ENCODE peak calls at places on chromosomes 2 and 18, in ten cellular contexts. One of them, this sample, is unnamed.
A peak's percentile ranks its signal among the peaks of the same experiment; 100 is the strongest.

GRCh38 chr2:11370377-11371098 is 26.1 kb upstream of the ROCK2 start:
- DNase-seq in lower lobe of right lung: peak; percentile 67
- DNase-seq in GM10248: no peak
- DNase-seq in GM23248: peak; percentile 46
- DNase-seq in lung: peak; percentile 48
- DNase-seq in kidney epithelial cell: no peak
- DNase-seq in stimulated activated CD8-positive, alpha-beta memory T cell treated with anti-CD3 and anti-CD28 coated beads, Interleukin-15, amount 100 ng/mL, for 24 hours: no peak
- DNase-seq in foreskin fibroblast: peak; percentile 39
- DNase-seq in activated naive CD8-positive, alpha-beta T cell treated with anti-CD3 and anti-CD28 coated beads, Interleukin-2, amount 50 U/mL, for 24 hours: no peak
- DNase-seq in stimulated activated CD4-positive, alpha-beta T cell treated with anti-CD3 and anti-CD28 coated beads, TNF-alpha, amount 100 ng/mL, for 1 hour: no peak
- DNase-seq in this sample: peak; percentile 83

GRCh38 chr2:20633794-20634259 is 17.1 kb downstream of the HS1BP3 start:
- DNase-seq in GM23248: no peak
- DNase-seq in activated naive CD8-positive, alpha-beta T cell treated with anti-CD3 and anti-CD28 coated beads, Interleukin-2, amount 50 U/mL, for 24 hours: no peak
- DNase-seq in foreskin fibroblast: no peak
- DNase-seq in stimulated activated CD4-positive, alpha-beta T cell treated with anti-CD3 and anti-CD28 coated beads, TNF-alpha, amount 100 ng/mL, for 1 hour: no peak
- DNase-seq in GM10248: peak; percentile 64
- DNase-seq in lung: peak; percentile 77
- DNase-seq in stimulated activated CD8-positive, alpha-beta memory T cell treated with anti-CD3 and anti-CD28 coated beads, Interleukin-15, amount 100 ng/mL, for 24 hours: no peak
- DNase-seq in lower lobe of right lung: peak; percentile 87
- DNase-seq in kidney epithelial cell: no peak
- DNase-seq in this sample: no peak

GRCh38 chr2:207887570-207887969 is 117.9 kb upstream of the FZD5 start:
- DNase-seq in kidney epithelial cell: no peak
- DNase-seq in lung: no peak
- DNase-seq in GM23248: no peak
- DNase-seq in activated naive CD8-positive, alpha-beta T cell treated with anti-CD3 and anti-CD28 coated beads, Interleukin-2, amount 50 U/mL, for 24 hours: no peak
- DNase-seq in GM10248: no peak
- DNase-seq in stimulated activated CD8-positive, alpha-beta memory T cell treated with anti-CD3 and anti-CD28 coated beads, Interleukin-15, amount 100 ng/mL, for 24 hours: no peak
- DNase-seq in foreskin fibroblast: no peak
- DNase-seq in lower lobe of right lung: no peak
- DNase-seq in stimulated activated CD4-positive, alpha-beta T cell treated with anti-CD3 and anti-CD28 coated beads, TNF-alpha, amount 100 ng/mL, for 1 hour: no peak
- DNase-seq in this sample: no peak

GRCh38 chr2:190119257-190119656 is 56.7 kb upstream of the MSTN start:
- DNase-seq in lower lobe of right lung: peak; percentile 44
- DNase-seq in kidney epithelial cell: no peak
- DNase-seq in GM10248: no peak
- DNase-seq in activated naive CD8-positive, alpha-beta T cell treated with anti-CD3 and anti-CD28 coated beads, Interleukin-2, amount 50 U/mL, for 24 hours: peak; percentile 16
- DNase-seq in foreskin fibroblast: no peak
- DNase-seq in stimulated activated CD8-positive, alpha-beta memory T cell treated with anti-CD3 and anti-CD28 coated beads, Interleukin-15, amount 100 ng/mL, for 24 hours: no peak
- DNase-seq in stimulated activated CD4-positive, alpha-beta T cell treated with anti-CD3 and anti-CD28 coated beads, TNF-alpha, amount 100 ng/mL, for 1 hour: no peak
- DNase-seq in lung: no peak
- DNase-seq in GM23248: peak; percentile 65
- DNase-seq in this sample: no peak

GRCh38 chr2:60958800-60959199 is 58.7 kb upstream of the PEX13 start:
- DNase-seq in GM23248: peak; percentile 68
- DNase-seq in activated naive CD8-positive, alpha-beta T cell treated with anti-CD3 and anti-CD28 coated beads, Interleukin-2, amount 50 U/mL, for 24 hours: no peak
- DNase-seq in stimulated activated CD8-positive, alpha-beta memory T cell treated with anti-CD3 and anti-CD28 coated beads, Interleukin-15, amount 100 ng/mL, for 24 hours: no peak
- DNase-seq in lower lobe of right lung: no peak
- DNase-seq in stimulated activated CD4-positive, alpha-beta T cell treated with anti-CD3 and anti-CD28 coated beads, TNF-alpha, amount 100 ng/mL, for 1 hour: no peak
- DNase-seq in kidney epithelial cell: peak; percentile 67
- DNase-seq in foreskin fibroblast: peak; percentile 72
- DNase-seq in GM10248: no peak
- DNase-seq in lung: no peak
- DNase-seq in this sample: peak; percentile 99

GRCh38 chr2:133739039-133739438 is 170.8 kb upstream of the NCKAP5 start:
- DNase-seq in stimulated activated CD8-positive, alpha-beta memory T cell treated with anti-CD3 and anti-CD28 coated beads, Interleukin-15, amount 100 ng/mL, for 24 hours: no peak
- DNase-seq in activated naive CD8-positive, alpha-beta T cell treated with anti-CD3 and anti-CD28 coated beads, Interleukin-2, amount 50 U/mL, for 24 hours: no peak
- DNase-seq in GM23248: no peak
- DNase-seq in kidney epithelial cell: no peak
- DNase-seq in lung: no peak
- DNase-seq in foreskin fibroblast: no peak
- DNase-seq in GM10248: no peak
- DNase-seq in lower lobe of right lung: no peak
- DNase-seq in stimulated activated CD4-positive, alpha-beta T cell treated with anti-CD3 and anti-CD28 coated beads, TNF-alpha, amount 100 ng/mL, for 1 hour: no peak
- DNase-seq in this sample: no peak

GRCh38 chr2:159912580-159912979 is 114.6 kb upstream of the CD302 start:
- DNase-seq in stimulated activated CD4-positive, alpha-beta T cell treated with anti-CD3 and anti-CD28 coated beads, TNF-alpha, amount 100 ng/mL, for 1 hour: no peak
- DNase-seq in lung: no peak
- DNase-seq in GM10248: no peak
- DNase-seq in lower lobe of right lung: no peak
- DNase-seq in activated naive CD8-positive, alpha-beta T cell treated with anti-CD3 and anti-CD28 coated beads, Interleukin-2, amount 50 U/mL, for 24 hours: no peak
- DNase-seq in kidney epithelial cell: no peak
- DNase-seq in GM23248: no peak
- DNase-seq in foreskin fibroblast: no peak
- DNase-seq in stimulated activated CD8-positive, alpha-beta memory T cell treated with anti-CD3 and anti-CD28 coated beads, Interleukin-15, amount 100 ng/mL, for 24 hours: no peak
- DNase-seq in this sample: no peak

GRCh38 chr2:130877258-130877657 is 40.5 kb downstream of the ARHGEF4 start:
- DNase-seq in kidney epithelial cell: no peak
- DNase-seq in activated naive CD8-positive, alpha-beta T cell treated with anti-CD3 and anti-CD28 coated beads, Interleukin-2, amount 50 U/mL, for 24 hours: no peak
- DNase-seq in GM10248: no peak
- DNase-seq in stimulated activated CD8-positive, alpha-beta memory T cell treated with anti-CD3 and anti-CD28 coated beads, Interleukin-15, amount 100 ng/mL, for 24 hours: no peak
- DNase-seq in GM23248: no peak
- DNase-seq in lung: no peak
- DNase-seq in lower lobe of right lung: no peak
- DNase-seq in stimulated activated CD4-positive, alpha-beta T cell treated with anti-CD3 and anti-CD28 coated beads, TNF-alpha, amount 100 ng/mL, for 1 hour: no peak
- DNase-seq in foreskin fibroblast: no peak
- DNase-seq in this sample: peak; percentile 89

GRCh38 chr2:157087373-157088005 is 170.0 kb upstream of the GALNT5 start:
- DNase-seq in stimulated activated CD4-positive, alpha-beta T cell treated with anti-CD3 and anti-CD28 coated beads, TNF-alpha, amount 100 ng/mL, for 1 hour: no peak
- DNase-seq in GM10248: no peak
- DNase-seq in kidney epithelial cell: no peak
- DNase-seq in lower lobe of right lung: peak; percentile 48
- DNase-seq in activated naive CD8-positive, alpha-beta T cell treated with anti-CD3 and anti-CD28 coated beads, Interleukin-2, amount 50 U/mL, for 24 hours: no peak
- DNase-seq in GM23248: peak; percentile 88
- DNase-seq in foreskin fibroblast: peak; percentile 85
- DNase-seq in stimulated activated CD8-positive, alpha-beta memory T cell treated with anti-CD3 and anti-CD28 coated beads, Interleukin-15, amount 100 ng/mL, for 24 hours: no peak
- DNase-seq in lung: no peak
- DNase-seq in this sample: no peak

GRCh38 chr18:9766076-9766481 is 58.0 kb downstream of the RAB31 start:
- DNase-seq in foreskin fibroblast: no peak
- DNase-seq in stimulated activated CD8-positive, alpha-beta memory T cell treated with anti-CD3 and anti-CD28 coated beads, Interleukin-15, amount 100 ng/mL, for 24 hours: no peak
- DNase-seq in kidney epithelial cell: no peak
- DNase-seq in GM10248: no peak
- DNase-seq in lower lobe of right lung: no peak
- DNase-seq in GM23248: no peak
- DNase-seq in stimulated activated CD4-positive, alpha-beta T cell treated with anti-CD3 and anti-CD28 coated beads, TNF-alpha, amount 100 ng/mL, for 1 hour: no peak
- DNase-seq in activated naive CD8-positive, alpha-beta T cell treated with anti-CD3 and anti-CD28 coated beads, Interleukin-2, amount 50 U/mL, for 24 hours: no peak
- DNase-seq in lung: no peak
- DNase-seq in this sample: no peak

GRCh38 chr2:218152777-218153176 is 14.0 kb downstream of the CXCR1 start:
- DNase-seq in activated naive CD8-positive, alpha-beta T cell treated with anti-CD3 and anti-CD28 coated beads, Interleukin-2, amount 50 U/mL, for 24 hours: no peak
- DNase-seq in kidney epithelial cell: no peak
- DNase-seq in foreskin fibroblast: no peak
- DNase-seq in stimulated activated CD4-positive, alpha-beta T cell treated with anti-CD3 and anti-CD28 coated beads, TNF-alpha, amount 100 ng/mL, for 1 hour: no peak
- DNase-seq in GM23248: no peak
- DNase-seq in GM10248: no peak
- DNase-seq in stimulated activated CD8-positive, alpha-beta memory T cell treated with anti-CD3 and anti-CD28 coated beads, Interleukin-15, amount 100 ng/mL, for 24 hours: no peak
- DNase-seq in lung: no peak
- DNase-seq in lower lobe of right lung: no peak
- DNase-seq in this sample: peak; percentile 90

GRCh38 chr2:1739961-1740713 is 4.2 kb downstream of the PXDN start:
- DNase-seq in stimulated activated CD8-positive, alpha-beta memory T cell treated with anti-CD3 and anti-CD28 coated beads, Interleukin-15, amount 100 ng/mL, for 24 hours: no peak
- DNase-seq in lower lobe of right lung: peak; percentile 25
- DNase-seq in activated naive CD8-positive, alpha-beta T cell treated with anti-CD3 and anti-CD28 coated beads, Interleukin-2, amount 50 U/mL, for 24 hours: no peak
- DNase-seq in foreskin fibroblast: no peak
- DNase-seq in stimulated activated CD4-positive, alpha-beta T cell treated with anti-CD3 and anti-CD28 coated beads, TNF-alpha, amount 100 ng/mL, for 1 hour: no peak
- DNase-seq in GM23248: no peak
- DNase-seq in lung: no peak
- DNase-seq in GM10248: no peak
- DNase-seq in kidney epithelial cell: no peak
- DNase-seq in this sample: no peak

GRCh38 chr2:212034841-212035585 is 503.6 kb downstream of the ERBB4 start:
- DNase-seq in activated naive CD8-positive, alpha-beta T cell treated with anti-CD3 and anti-CD28 coated beads, Interleukin-2, amount 50 U/mL, for 24 hours: no peak
- DNase-seq in foreskin fibroblast: no peak
- DNase-seq in lower lobe of right lung: no peak
- DNase-seq in GM23248: no peak
- DNase-seq in stimulated activated CD4-positive, alpha-beta T cell treated with anti-CD3 and anti-CD28 coated beads, TNF-alpha, amount 100 ng/mL, for 1 hour: no peak
- DNase-seq in GM10248: no peak
- DNase-seq in kidney epithelial cell: no peak
- DNase-seq in stimulated activated CD8-positive, alpha-beta memory T cell treated with anti-CD3 and anti-CD28 coated beads, Interleukin-15, amount 100 ng/mL, for 24 hours: no peak
- DNase-seq in lung: no peak
- DNase-seq in this sample: no peak

GRCh38 chr2:43410055-43410604 is 183.7 kb upstream of the ZFP36L2 start:
- DNase-seq in GM10248: no peak
- DNase-seq in stimulated activated CD4-positive, alpha-beta T cell treated with anti-CD3 and anti-CD28 coated beads, TNF-alpha, amount 100 ng/mL, for 1 hour: no peak
- DNase-seq in GM23248: no peak
- DNase-seq in lower lobe of right lung: no peak
- DNase-seq in stimulated activated CD8-positive, alpha-beta memory T cell treated with anti-CD3 and anti-CD28 coated beads, Interleukin-15, amount 100 ng/mL, for 24 hours: no peak
- DNase-seq in lung: no peak
- DNase-seq in foreskin fibroblast: no peak
- DNase-seq in activated naive CD8-positive, alpha-beta T cell treated with anti-CD3 and anti-CD28 coated beads, Interleukin-2, amount 50 U/mL, for 24 hours: no peak
- DNase-seq in kidney epithelial cell: no peak
- DNase-seq in this sample: no peak

GRCh38 chr2:37894601-37895000 is 30.5 kb upstream of the RMDN2 start:
- DNase-seq in stimulated activated CD8-positive, alpha-beta memory T cell treated with anti-CD3 and anti-CD28 coated beads, Interleukin-15, amount 100 ng/mL, for 24 hours: no peak
- DNase-seq in kidney epithelial cell: no peak
- DNase-seq in stimulated activated CD4-positive, alpha-beta T cell treated with anti-CD3 and anti-CD28 coated beads, TNF-alpha, amount 100 ng/mL, for 1 hour: no peak
- DNase-seq in GM23248: peak; percentile 65
- DNase-seq in activated naive CD8-positive, alpha-beta T cell treated with anti-CD3 and anti-CD28 coated beads, Interleukin-2, amount 50 U/mL, for 24 hours: no peak
- DNase-seq in foreskin fibroblast: no peak
- DNase-seq in lower lobe of right lung: no peak
- DNase-seq in lung: no peak
- DNase-seq in GM10248: no peak
- DNase-seq in this sample: no peak

GRCh38 chr18:60391571-60392226 is 19.1 kb upstream of the MC4R start:
- DNase-seq in GM10248: no peak
- DNase-seq in stimulated activated CD8-positive, alpha-beta memory T cell treated with anti-CD3 and anti-CD28 coated beads, Interleukin-15, amount 100 ng/mL, for 24 hours: no peak
- DNase-seq in activated naive CD8-positive, alpha-beta T cell treated with anti-CD3 and anti-CD28 coated beads, Interleukin-2, amount 50 U/mL, for 24 hours: no peak
- DNase-seq in lower lobe of right lung: no peak
- DNase-seq in stimulated activated CD4-positive, alpha-beta T cell treated with anti-CD3 and anti-CD28 coated beads, TNF-alpha, amount 100 ng/mL, for 1 hour: no peak
- DNase-seq in lung: no peak
- DNase-seq in GM23248: peak; percentile 74
- DNase-seq in foreskin fibroblast: peak; percentile 71
- DNase-seq in kidney epithelial cell: no peak
- DNase-seq in this sample: no peak

GRCh38 chr2:111148925-111149324 is 28.2 kb downstream of the BCL2L11 start:
- DNase-seq in GM23248: no peak
- DNase-seq in kidney epithelial cell: no peak
- DNase-seq in GM10248: no peak
- DNase-seq in activated naive CD8-positive, alpha-beta T cell treated with anti-CD3 and anti-CD28 coated beads, Interleukin-2, amount 50 U/mL, for 24 hours: no peak
- DNase-seq in stimulated activated CD8-positive, alpha-beta memory T cell treated with anti-CD3 and anti-CD28 coated beads, Interleukin-15, amount 100 ng/mL, for 24 hours: no peak
- DNase-seq in lower lobe of right lung: no peak
- DNase-seq in stimulated activated CD4-positive, alpha-beta T cell treated with anti-CD3 and anti-CD28 coated beads, TNF-alpha, amount 100 ng/mL, for 1 hour: no peak
- DNase-seq in foreskin fibroblast: no peak
- DNase-seq in lung: no peak
- DNase-seq in this sample: no peak

GRCh38 chr18:72672364-72673151 is 128.4 kb upstream of the CBLN2 start:
- DNase-seq in GM10248: peak; percentile 29
- DNase-seq in GM23248: peak; percentile 61
- DNase-seq in lower lobe of right lung: no peak
- DNase-seq in stimulated activated CD4-positive, alpha-beta T cell treated with anti-CD3 and anti-CD28 coated beads, TNF-alpha, amount 100 ng/mL, for 1 hour: no peak
- DNase-seq in kidney epithelial cell: no peak
- DNase-seq in foreskin fibroblast: peak; percentile 22
- DNase-seq in lung: no peak
- DNase-seq in activated naive CD8-positive, alpha-beta T cell treated with anti-CD3 and anti-CD28 coated beads, Interleukin-2, amount 50 U/mL, for 24 hours: peak; percentile 4
- DNase-seq in stimulated activated CD8-positive, alpha-beta memory T cell treated with anti-CD3 and anti-CD28 coated beads, Interleukin-15, amount 100 ng/mL, for 24 hours: no peak
- DNase-seq in this sample: peak; percentile 52

GRCh38 chr18:13366131-13366530 is 147.6 kb downstream of the LDLRAD4 start:
- DNase-seq in GM23248: no peak
- DNase-seq in kidney epithelial cell: no peak
- DNase-seq in stimulated activated CD8-positive, alpha-beta memory T cell treated with anti-CD3 and anti-CD28 coated beads, Interleukin-15, amount 100 ng/mL, for 24 hours: no peak
- DNase-seq in lower lobe of right lung: no peak
- DNase-seq in GM10248: no peak
- DNase-seq in stimulated activated CD4-positive, alpha-beta T cell treated with anti-CD3 and anti-CD28 coated beads, TNF-alpha, amount 100 ng/mL, for 1 hour: no peak
- DNase-seq in foreskin fibroblast: no peak
- DNase-seq in lung: no peak
- DNase-seq in activated naive CD8-positive, alpha-beta T cell treated with anti-CD3 and anti-CD28 coated beads, Interleukin-2, amount 50 U/mL, for 24 hours: no peak
- DNase-seq in this sample: no peak

GRCh38 chr2:236334122-236334876 is 70.1 kb upstream of the ASB18 start:
- DNase-seq in activated naive CD8-positive, alpha-beta T cell treated with anti-CD3 and anti-CD28 coated beads, Interleukin-2, amount 50 U/mL, for 24 hours: no peak
- DNase-seq in GM10248: no peak
- DNase-seq in stimulated activated CD8-positive, alpha-beta memory T cell treated with anti-CD3 and anti-CD28 coated beads, Interleukin-15, amount 100 ng/mL, for 24 hours: no peak
- DNase-seq in kidney epithelial cell: no peak
- DNase-seq in foreskin fibroblast: no peak
- DNase-seq in GM23248: no peak
- DNase-seq in lung: no peak
- DNase-seq in lower lobe of right lung: no peak
- DNase-seq in stimulated activated CD4-positive, alpha-beta T cell treated with anti-CD3 and anti-CD28 coated beads, TNF-alpha, amount 100 ng/mL, for 1 hour: no peak
- DNase-seq in this sample: no peak

GRCh38 chr2:31812051-31812798 is 198.6 kb downstream of the MEMO1 start:
- DNase-seq in kidney epithelial cell: no peak
- DNase-seq in GM10248: peak; percentile 74
- DNase-seq in stimulated activated CD8-positive, alpha-beta memory T cell treated with anti-CD3 and anti-CD28 coated beads, Interleukin-15, amount 100 ng/mL, for 24 hours: no peak
- DNase-seq in stimulated activated CD4-positive, alpha-beta T cell treated with anti-CD3 and anti-CD28 coated beads, TNF-alpha, amount 100 ng/mL, for 1 hour: no peak
- DNase-seq in foreskin fibroblast: peak; percentile 59
- DNase-seq in lung: no peak
- DNase-seq in lower lobe of right lung: no peak
- DNase-seq in activated naive CD8-positive, alpha-beta T cell treated with anti-CD3 and anti-CD28 coated beads, Interleukin-2, amount 50 U/mL, for 24 hours: no peak
- DNase-seq in GM23248: peak; percentile 37
- DNase-seq in this sample: peak; percentile 24

GRCh38 chr2:54482725-54483124 is 26.6 kb downstream of the SPTBN1 start:
- DNase-seq in stimulated activated CD4-positive, alpha-beta T cell treated with anti-CD3 and anti-CD28 coated beads, TNF-alpha, amount 100 ng/mL, for 1 hour: no peak
- DNase-seq in lung: no peak
- DNase-seq in kidney epithelial cell: no peak
- DNase-seq in activated naive CD8-positive, alpha-beta T cell treated with anti-CD3 and anti-CD28 coated beads, Interleukin-2, amount 50 U/mL, for 24 hours: no peak
- DNase-seq in GM23248: peak; percentile 96
- DNase-seq in foreskin fibroblast: peak; percentile 94
- DNase-seq in lower lobe of right lung: no peak
- DNase-seq in stimulated activated CD8-positive, alpha-beta memory T cell treated with anti-CD3 and anti-CD28 coated beads, Interleukin-15, amount 100 ng/mL, for 24 hours: no peak
- DNase-seq in GM10248: no peak
- DNase-seq in this sample: peak; percentile 44

GRCh38 chr2:146734042-146734715 is 1110.7 kb upstream of the ACVR2A start:
- DNase-seq in GM23248: peak; percentile 80
- DNase-seq in stimulated activated CD4-positive, alpha-beta T cell treated with anti-CD3 and anti-CD28 coated beads, TNF-alpha, amount 100 ng/mL, for 1 hour: no peak
- DNase-seq in stimulated activated CD8-positive, alpha-beta memory T cell treated with anti-CD3 and anti-CD28 coated beads, Interleukin-15, amount 100 ng/mL, for 24 hours: no peak
- DNase-seq in activated naive CD8-positive, alpha-beta T cell treated with anti-CD3 and anti-CD28 coated beads, Interleukin-2, amount 50 U/mL, for 24 hours: no peak
- DNase-seq in lower lobe of right lung: no peak
- DNase-seq in GM10248: peak; percentile 8
- DNase-seq in kidney epithelial cell: no peak
- DNase-seq in foreskin fibroblast: peak; percentile 84
- DNase-seq in lung: no peak
- DNase-seq in this sample: peak; percentile 60

This sample was measured in epithelial cell of esophagus.